ENCODE peak calls at places on chromosome 13, in nine cellular contexts. W is WTC11, B is GM06990, E is mammary epithelial cell, U is body of pancreas, C is IMR-90, M is Peyer's patch, Z is HFFc6, R is brain microvascular endothelial cell. K is an unnamed sample.

GRCh38 chr13:38662362-38662761 is 24.5 kb upstream of the FREM2 start:
- DNase-seq in W (no peak), B (no peak), E (peak), U (peak), C (peak), M (no peak), Z (no peak), R (peak), K (no peak)

GRCh38 chr13:36847541-36848045 is 28.6 kb downstream of the RFXAP start:
- DNase-seq in W (no peak), B (no peak), E (no peak), U (peak), C (no peak), M (no peak), Z (no peak), R (no peak), K (no peak)

GRCh38 chr13:65856464-65856863 is 1373.7 kb downstream of the PCDH9 start:
- DNase-seq in W (no peak), B (no peak), E (no peak), U (no peak), C (peak), M (no peak), Z (peak), R (peak), K (no peak)

GRCh38 chr13:45584816-45585215 is 30.7 kb downstream of the ERICH6B start:
- DNase-seq in W (no peak), B (no peak), E (peak), U (no peak), C (no peak), M (no peak), Z (no peak), R (no peak), K (no peak)

GRCh38 chr13:100573121-100573520 is 15.5 kb downstream of the GGACT start:
- DNase-seq in W (peak), B (no peak), E (peak), U (peak), C (peak), M (peak), Z (peak), R (peak), K (peak)

GRCh38 chr13:74077375-74077774 is 56.8 kb downstream of the KLF12 start:
- DNase-seq in W (no peak), B (no peak), E (no peak), U (no peak), C (no peak), M (no peak), Z (no peak), R (no peak), K (no peak)

GRCh38 chr13:73169971-73170370 is 111.2 kb downstream of the KLF5 start:
- DNase-seq in W (no peak), B (no peak), E (no peak), U (no peak), C (no peak), M (no peak), Z (no peak), R (no peak), K (no peak)

GRCh38 chr13:106919093-106919492 is 351.2 kb upstream of the ARGLU1 start:
- DNase-seq in W (no peak), B (peak), E (no peak), U (no peak), C (no peak), M (no peak), Z (no peak), R (peak), K (no peak)

GRCh38 chr13:107466326-107466725 is 749.0 kb downstream of the LIG4 start:
- DNase-seq in W (no peak), B (no peak), E (no peak), U (no peak), C (peak), M (no peak), Z (no peak), R (peak), K (no peak)

GRCh38 chr13:99542788-99543406 is 41.6 kb downstream of the TM9SF2 start:
- DNase-seq in W (no peak), B (peak), E (no peak), U (no peak), C (no peak), M (peak), Z (no peak), R (no peak), K (no peak)

GRCh38 chr13:19154843-19155242 is 26.8 kb downstream of the TUBA3C start:
- DNase-seq in W (no peak), B (no peak), E (no peak), U (no peak), C (no peak), M (no peak), Z (no peak), R (no peak), K (no peak)

GRCh38 chr13:46595136-46595917 is 42.4 kb downstream of the LRCH1 start:
- DNase-seq in W (no peak), B (no peak), E (peak), U (no peak), C (peak), M (peak), Z (peak), R (no peak), K (no peak)

GRCh38 chr13:31681133-31681532 is 58.2 kb upstream of the RXFP2 start:
- DNase-seq in W (no peak), B (no peak), E (no peak), U (no peak), C (no peak), M (no peak), Z (no peak), R (no peak), K (no peak)

GRCh38 chr13:20326809-20327208 is 94.7 kb upstream of the GJB6 start:
- DNase-seq in W (no peak), B (no peak), E (no peak), U (no peak), C (no peak), M (no peak), Z (no peak), R (no peak), K (no peak)

GRCh38 chr13:20334309-20334708 is 102.2 kb upstream of the GJB6 start:
- DNase-seq in W (no peak), B (no peak), E (no peak), U (no peak), C (no peak), M (no peak), Z (no peak), R (no peak), K (no peak)

GRCh38 chr13:20332361-20333096 is 100.4 kb upstream of the GJB6 start:
- DNase-seq in W (no peak), B (no peak), E (peak), U (no peak), C (no peak), M (no peak), Z (no peak), R (no peak), K (no peak)

GRCh38 chr13:20331949-20332348 is 99.8 kb upstream of the GJB6 start:
- DNase-seq in W (no peak), B (no peak), E (no peak), U (no peak), C (no peak), M (no peak), Z (no peak), R (no peak), K (no peak)

DNA sequence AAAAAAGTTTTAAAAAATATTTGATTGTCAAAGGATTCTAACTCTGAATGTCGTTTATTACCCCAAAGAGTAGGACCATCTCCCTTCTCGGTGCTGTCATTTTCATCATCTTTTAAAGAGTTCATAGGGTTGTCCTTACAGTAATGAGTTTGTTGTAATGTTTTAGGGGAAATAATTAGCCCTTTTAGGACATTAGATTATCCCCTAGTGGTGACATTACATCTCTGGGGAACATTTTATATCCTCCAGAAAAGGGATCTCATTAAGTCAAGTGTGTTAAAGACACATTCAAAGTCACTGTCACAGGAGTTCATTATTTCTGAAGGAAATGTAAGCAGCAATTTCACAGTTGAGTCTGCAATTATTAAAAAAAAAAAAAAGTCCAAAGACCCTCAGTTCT is 99.3 kb upstream of the GJB6 start:
- DNase-seq in W (no peak), B (no peak), E (no peak), U (no peak), C (no peak), M (no peak), Z (no peak), R (no peak), K (no peak)
- TF ChIP-seq CTCF in W (no peak), B (no peak), E (no peak), U (no peak), C (no peak), M (no peak), Z (peak), R (peak), K (no peak)

GRCh38 chr13:24192811-24193162 is 32.3 kb downstream of the SPATA13 start:
- DNase-seq in W (no peak), B (no peak), E (no peak), U (no peak), C (no peak), M (no peak), Z (no peak), R (no peak), K (no peak)
- TF ChIP-seq CTCF in W (no peak), B (no peak), E (no peak), U (no peak), C (no peak), M (no peak), Z (no peak), R (no peak), K (no peak)

GRCh38 chr13:87680298-87680697 is 9.1 kb downstream of the SLITRK5 start:
- DNase-seq in W (no peak), B (no peak), E (no peak), U (peak), C (no peak), M (no peak), Z (no peak), R (no peak), K (no peak)
- TF ChIP-seq CTCF in W (no peak), B (no peak), E (no peak), U (no peak), C (no peak), M (no peak), Z (no peak), R (no peak), K (no peak)

GRCh38 chr13:70960841-70961443 is 852.7 kb upstream of the KLHL1 start:
- DNase-seq in W (no peak), B (no peak), E (peak), U (peak), C (peak), M (no peak), Z (peak), R (peak), K (no peak)
- TF ChIP-seq CTCF in W (no peak), B (peak), E (peak), U (peak), C (peak), M (peak), Z (peak), R (peak), K (no peak)

GRCh38 chr13:113783482-113783881 is 24.5 kb downstream of the TMEM255B start:
- DNase-seq in W (no peak), B (no peak), E (no peak), U (peak), C (no peak), M (no peak), Z (no peak), R (no peak), K (no peak)

GRCh38 chr13:113784645-113785024 is 25.6 kb downstream of the TMEM255B start:
- DNase-seq in W (no peak), B (no peak), E (no peak), U (no peak), C (no peak), M (no peak), Z (no peak), R (no peak), K (no peak)

GRCh38 chr13:113782472-113782871 is 23.4 kb downstream of the TMEM255B start:
- DNase-seq in W (no peak), B (no peak), E (no peak), U (no peak), C (no peak), M (no peak), Z (no peak), R (no peak), K (no peak)

GRCh38 chr13:113783966-113784644 is 25.1 kb downstream of the TMEM255B start:
- DNase-seq in W (no peak), B (no peak), E (no peak), U (no peak), C (no peak), M (no peak), Z (no peak), R (no peak), K (no peak)

DNA sequence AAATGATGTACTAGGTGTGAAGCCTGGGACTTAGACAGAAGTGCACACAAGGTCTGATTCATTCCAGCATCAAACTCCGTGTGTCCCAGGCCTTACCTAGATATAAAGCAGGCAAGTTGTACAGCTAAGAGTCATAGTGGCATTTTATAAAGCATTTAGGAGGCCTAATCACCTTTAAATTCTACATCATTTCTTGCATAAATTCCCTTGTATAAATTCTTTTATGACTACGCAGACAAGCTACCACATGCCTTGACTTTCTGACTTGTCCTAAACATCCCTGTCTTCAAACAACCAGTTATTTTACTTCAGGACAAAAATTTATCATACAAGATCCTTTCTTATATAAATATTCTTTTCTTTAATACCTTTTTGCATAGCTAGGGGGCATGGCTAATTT is 22.5 kb downstream of the TMEM255B start:
- DNase-seq in W (no peak), B (no peak), E (peak), U (no peak), C (no peak), M (no peak), Z (no peak), R (no peak), K (peak)
- TF ChIP-seq CTCF in W (no peak), B (no peak), E (no peak), U (no peak), C (peak), M (no peak), Z (peak), R (no peak), K (no peak)

GRCh38 chr13:49649244-49649962 is 21.1 kb downstream of the ARL11 start:
- DNase-seq in W (no peak), B (no peak), E (peak), U (no peak), C (peak), M (no peak), Z (peak), R (peak), K (no peak)
- TF ChIP-seq CTCF in W (no peak), B (no peak), E (peak), U (no peak), C (peak), M (peak), Z (peak), R (peak), K (no peak)

GRCh38 chr13:41971848-41972247 is 10.9 kb upstream of the VWA8 start:
- DNase-seq in W (no peak), B (no peak), E (no peak), U (no peak), C (no peak), M (no peak), Z (no peak), R (no peak), K (no peak)

GRCh38 chr13:41970918-41971317 is 10.0 kb upstream of the VWA8 start:
- DNase-seq in W (no peak), B (no peak), E (no peak), U (no peak), C (no peak), M (no peak), Z (no peak), R (no peak), K (no peak)

GRCh38 chr13:41974262-41974900 is 13.5 kb upstream of the VWA8 start:
- DNase-seq in W (no peak), B (no peak), E (peak), U (no peak), C (no peak), M (no peak), Z (no peak), R (no peak), K (no peak)

GRCh38 chr13:41976491-41976890 is 15.6 kb upstream of the VWA8 start:
- DNase-seq in W (no peak), B (no peak), E (no peak), U (no peak), C (no peak), M (no peak), Z (no peak), R (no peak), K (no peak)

GRCh38 chr13:41973247-41973741 is 12.4 kb upstream of the VWA8 start:
- DNase-seq in W (peak), B (no peak), E (no peak), U (no peak), C (no peak), M (no peak), Z (no peak), R (no peak), K (no peak)
- TF ChIP-seq CTCF in W (no peak), B (no peak), E (peak), U (no peak), C (no peak), M (no peak), Z (no peak), R (peak), K (no peak)

GRCh38 chr13:109875746-109876145 is 89.4 kb upstream of the IRS2 start:
- DNase-seq in W (no peak), B (no peak), E (no peak), U (no peak), C (no peak), M (no peak), Z (no peak), R (no peak), K (no peak)

GRCh38 chr13:109872864-109873263 is 86.5 kb upstream of the IRS2 start:
- DNase-seq in W (no peak), B (no peak), E (no peak), U (no peak), C (no peak), M (no peak), Z (no peak), R (no peak), K (no peak)

GRCh38 chr13:109874921-109875454 is 88.6 kb upstream of the IRS2 start:
- DNase-seq in W (no peak), B (no peak), E (peak), U (no peak), C (peak), M (no peak), Z (peak), R (peak), K (no peak)

GRCh38 chr13:109874444-109874920 is 88.1 kb upstream of the IRS2 start:
- DNase-seq in W (no peak), B (no peak), E (no peak), U (no peak), C (no peak), M (no peak), Z (no peak), R (no peak), K (no peak)

GRCh38 chr13:109873351-109874123 is 87.2 kb upstream of the IRS2 start:
- DNase-seq in W (no peak), B (no peak), E (no peak), U (no peak), C (no peak), M (no peak), Z (no peak), R (no peak), K (no peak)
- TF ChIP-seq CTCF in W (no peak), B (no peak), E (no peak), U (no peak), C (no peak), M (no peak), Z (no peak), R (no peak), K (no peak)

GRCh38 chr13:91304740-91305139 is 42.7 kb upstream of the MIR17HG start:
- DNase-seq in W (no peak), B (no peak), E (no peak), U (no peak), C (no peak), M (no peak), Z (no peak), R (no peak), K (no peak)

GRCh38 chr13:91305652-91306051 is 41.8 kb upstream of the MIR17HG start:
- DNase-seq in W (no peak), B (no peak), E (no peak), U (no peak), C (no peak), M (no peak), Z (no peak), R (no peak), K (no peak)

GRCh38 chr13:91307887-91308286 is 39.6 kb upstream of the MIR17HG start:
- DNase-seq in W (no peak), B (no peak), E (no peak), U (no peak), C (no peak), M (no peak), Z (no peak), R (no peak), K (no peak)

GRCh38 chr13:91311491-91311890 is 36.0 kb upstream of the MIR17HG start:
- DNase-seq in W (no peak), B (no peak), E (no peak), U (no peak), C (no peak), M (no peak), Z (no peak), R (no peak), K (no peak)

DNA sequence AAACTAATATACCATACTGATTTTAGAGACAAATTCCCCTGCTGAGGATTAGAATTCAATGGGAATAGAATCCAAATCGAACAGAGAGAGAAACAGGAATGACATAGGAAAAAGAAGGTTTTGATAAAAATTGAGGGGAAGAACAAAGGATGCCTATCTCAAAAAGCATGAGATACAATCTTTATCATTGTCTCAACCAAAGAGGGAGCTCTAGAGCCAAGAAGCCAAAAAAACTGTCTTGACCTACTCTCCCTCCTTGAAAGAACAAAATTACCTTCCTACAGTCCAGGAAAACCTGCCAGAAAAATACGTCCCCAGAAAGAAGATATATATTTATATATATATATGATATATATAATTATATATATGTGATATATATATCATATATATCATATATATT is 39.2 kb upstream of the MIR17HG start:
- DNase-seq in W (no peak), B (no peak), E (no peak), U (no peak), C (no peak), M (no peak), Z (no peak), R (no peak), K (no peak)
- TF ChIP-seq CTCF in W (no peak), B (peak), E (no peak), U (no peak), C (peak), M (no peak), Z (no peak), R (peak), K (no peak)

K was measured in omental fat pad.